ENCODE peak calls at places on chromosomes 12 and 14, in nine cellular contexts. One of them, this sample, is unnamed.
A peak's percentile ranks its signal among the peaks of the same experiment; 100 is the strongest.

GRCh38 chr12:109549613-109550309 is 23.5 kb downstream of the MMAB start:
- DNase-seq in stomach: no peak
- DNase-seq in testis: no peak
- DNase-seq in HFFc6: no peak
- DNase-seq in MCF 10A: no peak
- DNase-seq in MM.1S: no peak
- DNase-seq in B cell: no peak
- DNase-seq in GM23338: no peak
- DNase-seq in A549: no peak
- DNase-seq in this sample: no peak

GRCh38 chr12:8648598-8649205 is 13.9 kb downstream of the MFAP5 start:
- DNase-seq in stomach: no peak
- DNase-seq in testis: no peak
- DNase-seq in HFFc6: no peak
- DNase-seq in MCF 10A: no peak
- DNase-seq in MM.1S: peak; percentile 87
- DNase-seq in B cell: no peak
- DNase-seq in GM23338: no peak
- DNase-seq in A549: no peak
- DNase-seq in this sample: peak; percentile 75

GRCh38 chr12:18158774-18159557 is 69.0 kb upstream of the RERGL start:
- DNase-seq in stomach: no peak
- DNase-seq in testis: peak; percentile 64
- DNase-seq in HFFc6: no peak
- DNase-seq in MCF 10A: peak; percentile 60
- DNase-seq in MM.1S: peak; percentile 64
- DNase-seq in B cell: no peak
- DNase-seq in GM23338: peak; percentile 87
- DNase-seq in A549: peak; percentile 50
- DNase-seq in this sample: peak; percentile 3

GRCh38 chr14:30034049-30034635 is 106.5 kb upstream of the PRKD1 start:
- DNase-seq in stomach: no peak
- DNase-seq in testis: no peak
- DNase-seq in HFFc6: no peak
- DNase-seq in MCF 10A: peak; percentile 6
- DNase-seq in MM.1S: no peak
- DNase-seq in B cell: no peak
- DNase-seq in GM23338: peak; percentile 63
- DNase-seq in A549: no peak
- DNase-seq in this sample: no peak

GRCh38 chr14:82070040-82070439 is 536.4 kb upstream of the SEL1L start:
- DNase-seq in stomach: no peak
- DNase-seq in testis: no peak
- DNase-seq in HFFc6: no peak
- DNase-seq in MCF 10A: no peak
- DNase-seq in MM.1S: no peak
- DNase-seq in B cell: no peak
- DNase-seq in GM23338: peak; percentile 48
- DNase-seq in A549: no peak
- DNase-seq in this sample: no peak

GRCh38 chr12:103857164-103857563 is 16.1 kb upstream of the NT5DC3 start:
- DNase-seq in stomach: no peak
- DNase-seq in testis: no peak
- DNase-seq in HFFc6: no peak
- DNase-seq in MCF 10A: no peak
- DNase-seq in MM.1S: no peak
- DNase-seq in B cell: no peak
- DNase-seq in GM23338: no peak
- DNase-seq in A549: no peak
- DNase-seq in this sample: no peak

GRCh38 chr14:72876021-72876709 is 17.7 kb downstream of the DPF3 start:
- DNase-seq in stomach: no peak
- DNase-seq in testis: no peak
- DNase-seq in HFFc6: no peak
- DNase-seq in MCF 10A: no peak
- DNase-seq in MM.1S: no peak
- DNase-seq in B cell: no peak
- DNase-seq in GM23338: no peak
- DNase-seq in A549: no peak
- DNase-seq in this sample: no peak

GRCh38 chr12:93737457-93738198 is 60.5 kb downstream of the CRADD start:
- DNase-seq in stomach: no peak
- DNase-seq in testis: peak; percentile 39
- DNase-seq in HFFc6: no peak
- DNase-seq in MCF 10A: no peak
- DNase-seq in MM.1S: no peak
- DNase-seq in B cell: no peak
- DNase-seq in GM23338: no peak
- DNase-seq in A549: no peak
- DNase-seq in this sample: no peak

GRCh38 chr14:99098199-99098598 is 173.8 kb downstream of the BCL11B start:
- DNase-seq in stomach: no peak
- DNase-seq in testis: no peak
- DNase-seq in HFFc6: no peak
- DNase-seq in MCF 10A: no peak
- DNase-seq in MM.1S: no peak
- DNase-seq in B cell: no peak
- DNase-seq in GM23338: no peak
- DNase-seq in A549: no peak
- DNase-seq in this sample: no peak
- TF ChIP-seq CTCF in stomach: no peak
- TF ChIP-seq CTCF in testis: no peak
- TF ChIP-seq CTCF in HFFc6: no peak
- TF ChIP-seq CTCF in MCF 10A: no peak
- TF ChIP-seq CTCF in MM.1S: no peak
- TF ChIP-seq CTCF in B cell: no peak
- TF ChIP-seq CTCF in GM23338: no peak
- TF ChIP-seq CTCF in A549: no peak
- TF ChIP-seq CTCF in this sample: no peak

GRCh38 chr12:71663561-71664410 is at the start of the genes THAP2 and ZFC3H1:
- DNase-seq in stomach: peak; percentile 94
- DNase-seq in testis: peak; percentile 98
- DNase-seq in HFFc6: peak; percentile 99
- DNase-seq in MCF 10A: peak; percentile 99
- DNase-seq in MM.1S: peak; percentile 100
- DNase-seq in B cell: peak; percentile 96
- DNase-seq in GM23338: peak; percentile 100
- DNase-seq in A549: peak; percentile 99
- DNase-seq in this sample: peak; percentile 92
- TF ChIP-seq CTCF in stomach: no peak
- TF ChIP-seq CTCF in testis: no peak
- TF ChIP-seq CTCF in HFFc6: peak; percentile 62
- TF ChIP-seq CTCF in MCF 10A: peak; percentile 9
- TF ChIP-seq CTCF in MM.1S: peak; percentile 33
- TF ChIP-seq CTCF in B cell: peak; percentile 17
- TF ChIP-seq CTCF in GM23338: no peak
- TF ChIP-seq CTCF in A549: peak; percentile 21
- TF ChIP-seq CTCF in this sample: peak; percentile 33

GRCh38 chr12:69598174-69598753 is 12.4 kb downstream of the LRRC10 start:
- DNase-seq in stomach: no peak
- DNase-seq in testis: no peak
- DNase-seq in HFFc6: no peak
- DNase-seq in MCF 10A: no peak
- DNase-seq in MM.1S: no peak
- DNase-seq in B cell: no peak
- DNase-seq in GM23338: no peak
- DNase-seq in A549: no peak
- DNase-seq in this sample: no peak

GRCh38 chr12:69600804-69601203 is 9.9 kb downstream of the LRRC10 start:
- DNase-seq in stomach: no peak
- DNase-seq in testis: no peak
- DNase-seq in HFFc6: no peak
- DNase-seq in MCF 10A: no peak
- DNase-seq in MM.1S: no peak
- DNase-seq in B cell: no peak
- DNase-seq in GM23338: no peak
- DNase-seq in A549: no peak
- DNase-seq in this sample: no peak

DNA sequence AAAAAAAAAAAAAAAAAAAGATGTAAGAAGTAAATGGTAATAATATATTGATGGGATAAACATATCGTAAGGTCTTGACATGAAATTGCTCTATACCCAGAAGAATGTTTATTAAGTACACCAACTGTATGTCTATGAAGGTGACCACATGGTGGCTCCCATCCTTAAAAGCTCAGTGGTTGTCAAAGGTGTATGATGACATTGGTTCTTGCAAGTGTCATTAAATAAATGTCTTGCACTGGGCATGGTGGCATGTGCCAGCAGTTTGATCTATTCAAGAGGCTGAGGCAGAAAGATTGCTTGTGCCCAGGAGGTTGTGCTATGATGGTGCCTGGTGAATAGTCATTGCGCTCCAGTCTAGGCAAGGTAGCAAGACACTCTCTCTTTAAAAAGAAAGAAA is 10.4 kb downstream of the CCT2 start:
- DNase-seq in stomach: no peak
- DNase-seq in testis: no peak
- DNase-seq in HFFc6: no peak
- DNase-seq in MCF 10A: no peak
- DNase-seq in MM.1S: no peak
- DNase-seq in B cell: no peak
- DNase-seq in GM23338: no peak
- DNase-seq in A549: peak; percentile 22
- DNase-seq in this sample: no peak
- TF ChIP-seq CTCF in stomach: no peak
- TF ChIP-seq CTCF in testis: no peak
- TF ChIP-seq CTCF in HFFc6: no peak
- TF ChIP-seq CTCF in MCF 10A: no peak
- TF ChIP-seq CTCF in MM.1S: no peak
- TF ChIP-seq CTCF in B cell: no peak
- TF ChIP-seq CTCF in GM23338: no peak
- TF ChIP-seq CTCF in A549: peak; percentile 14
- TF ChIP-seq CTCF in this sample: no peak

GRCh38 chr12:76984566-76984965 is 80.8 kb downstream of the E2F7 start:
- DNase-seq in stomach: no peak
- DNase-seq in testis: peak; percentile 54
- DNase-seq in HFFc6: no peak
- DNase-seq in MCF 10A: no peak
- DNase-seq in MM.1S: no peak
- DNase-seq in B cell: no peak
- DNase-seq in GM23338: no peak
- DNase-seq in A549: no peak
- DNase-seq in this sample: no peak
- TF ChIP-seq CTCF in stomach: no peak
- TF ChIP-seq CTCF in testis: no peak
- TF ChIP-seq CTCF in HFFc6: no peak
- TF ChIP-seq CTCF in MCF 10A: no peak
- TF ChIP-seq CTCF in MM.1S: no peak
- TF ChIP-seq CTCF in B cell: no peak
- TF ChIP-seq CTCF in GM23338: no peak
- TF ChIP-seq CTCF in A549: no peak
- TF ChIP-seq CTCF in this sample: no peak

GRCh38 chr12:100077367-100077766 is 65.3 kb downstream of the BLTP3B start:
- DNase-seq in stomach: no peak
- DNase-seq in testis: no peak
- DNase-seq in HFFc6: no peak
- DNase-seq in MCF 10A: peak; percentile 8
- DNase-seq in MM.1S: no peak
- DNase-seq in B cell: no peak
- DNase-seq in GM23338: peak; percentile 29
- DNase-seq in A549: peak; percentile 21
- DNase-seq in this sample: no peak
- TF ChIP-seq CTCF in stomach: no peak
- TF ChIP-seq CTCF in testis: no peak
- TF ChIP-seq CTCF in HFFc6: peak; percentile 50
- TF ChIP-seq CTCF in MCF 10A: no peak
- TF ChIP-seq CTCF in MM.1S: no peak
- TF ChIP-seq CTCF in B cell: no peak
- TF ChIP-seq CTCF in GM23338: peak; percentile 39
- TF ChIP-seq CTCF in A549: no peak
- TF ChIP-seq CTCF in this sample: no peak